ENCODE peak calls at places on chromosomes 1 and 21, in five cellular contexts. O, B, M, R and I are unnamed samples.
A peak's percentile ranks its signal among the peaks of the same experiment; 100 is the strongest.

GRCh38 chr21:38982096-38982495 is 176.4 kb downstream of the ETS2 start:
- DNase-seq in M (no peak), B (no peak), R (peak; percentile 43), O (no peak), I (no peak)

GRCh38 chr1:76547916-76548315 is 319.4 kb upstream of the ST6GALNAC5 start:
- DNase-seq in O (no peak), B (no peak), M (no peak), R (no peak), I (no peak)

GRCh38 chr1:101363891-101364318 is 127.1 kb downstream of the S1PR1 start:
- DNase-seq in B (no peak), M (no peak), O (no peak), R (no peak), I (no peak)

GRCh38 chr1:65955503-65955902 is 162.8 kb downstream of the PDE4B start:
- DNase-seq in M (no peak), R (no peak), B (no peak), O (no peak), I (no peak)

GRCh38 chr1:200510228-200510623 is 100.4 kb upstream of the ZNF281 start:
- DNase-seq in R (peak; percentile 49), O (peak; percentile 66), M (peak; percentile 78), B (peak; percentile 82), I (no peak)

GRCh38 chr1:47184771-47185677 is 4.8 kb downstream of the PDZK1IP1 start:
- DNase-seq in O (no peak), R (no peak), M (peak; percentile 20), B (no peak), I (no peak)

GRCh38 chr1:234927968-234928635 is 200.5 kb downstream of the TOMM20 start:
- DNase-seq in R (peak; percentile 73), B (peak; percentile 21), M (no peak), O (no peak), I (no peak)

GRCh38 chr1:47424336-47424982 is 8.4 kb downstream of the FOXE3 start:
- DNase-seq in M (no peak), R (peak; percentile 14), O (no peak), B (peak; percentile 41), I (no peak)

GRCh38 chr1:104648269-104648691 is 898.6 kb downstream of the AMY1C start:
- DNase-seq in M (no peak), R (no peak), O (no peak), B (peak; percentile 53), I (no peak)

GRCh38 chr1:228246216-228246900 is 38.5 kb downstream of the OBSCN start:
- DNase-seq in R (no peak), O (no peak), M (no peak), B (no peak), I (no peak)

GRCh38 chr1:94329986-94330385 is 88.2 kb upstream of the ABCD3 start:
- DNase-seq in M (no peak), R (no peak), O (no peak), B (no peak), I (no peak)

GRCh38 chr1:88983791-88984552 is 8.5 kb downstream of the KYAT3 start:
- DNase-seq in R (peak; percentile 35), B (peak; percentile 54), O (no peak), M (no peak), I (no peak)

GRCh38 chr1:186487163-186487562 is 26.2 kb upstream of the PDC start:
- DNase-seq in M (no peak), R (no peak), B (no peak), O (no peak), I (no peak)

GRCh38 chr1:244371294-244372141 is 80.2 kb downstream of the ADSS2 start:
- DNase-seq in B (no peak), O (no peak), M (no peak), R (no peak), I (no peak)

GRCh38 chr1:65470766-65471165 is 50.3 kb downstream of the LEPR start:
- DNase-seq in B (no peak), M (no peak), O (no peak), R (peak; percentile 37), I (no peak)

GRCh38 chr1:3294450-3294849 is 160.0 kb upstream of the ARHGEF16 start:
- DNase-seq in B (no peak), M (no peak), O (no peak), R (no peak), I (no peak)

GRCh38 chr1:104295516-104295915 is 545.8 kb downstream of the AMY1C start:
- DNase-seq in O (no peak), B (no peak), M (no peak), R (no peak), I (no peak)

GRCh38 chr1:198932351-198932991 is 293.6 kb downstream of the PTPRC start:
- DNase-seq in R (peak; percentile 35), M (no peak), O (no peak), B (peak; percentile 45), I (no peak)

GRCh38 chr1:58576727-58577675 is at the start of gene TACSTD2:
- DNase-seq in R (no peak), B (no peak), M (peak; percentile 66), O (peak; percentile 56), I (peak; percentile 16)

GRCh38 chr1:11873954-11874562 is 15.3 kb upstream of the NPPB start:
- DNase-seq in M (no peak), B (no peak), O (no peak), R (no peak), I (no peak)

GRCh38 chr1:100868364-100868995 is 26.2 kb downstream of the EXTL2 start:
- DNase-seq in M (no peak), R (peak; percentile 32), B (peak; percentile 44), O (no peak), I (no peak)

GRCh38 chr1:55876276-55877060 is 661.3 kb upstream of the USP24 start:
- DNase-seq in O (no peak), R (no peak), B (no peak), M (no peak), I (no peak)

GRCh38 chr1:168488153-168488552 is 55.6 kb downstream of the XCL2 start:
- DNase-seq in B (no peak), M (no peak), O (no peak), R (peak; percentile 66), I (no peak)

GRCh38 chr1:30045304-30046090 is 677.9 kb downstream of the MATN1 start:
- DNase-seq in O (no peak), B (no peak), M (peak; percentile 22), R (no peak), I (no peak)

GRCh38 chr1:93702102-93702827 is 20.6 kb upstream of the BCAR3 start:
- DNase-seq in B (no peak), O (no peak), M (no peak), R (no peak), I (no peak)

GRCh38 chr1:222420621-222421020 is 127.3 kb downstream of the HHIPL2 start:
- DNase-seq in R (no peak), B (no peak), M (no peak), O (no peak), I (no peak)

GRCh38 chr1:29590583-29591555 is 354.5 kb downstream of the PTPRU start:
- DNase-seq in M (no peak), B (no peak), R (peak; percentile 53), O (no peak), I (no peak)

GRCh38 chr1:76257823-76258222 is 183.3 kb downstream of the ST6GALNAC3 start:
- DNase-seq in M (no peak), O (no peak), B (no peak), R (no peak), I (no peak)

GRCh38 chr1:17282836-17283235 is 25.2 kb upstream of the PADI4 start:
- DNase-seq in O (no peak), M (no peak), R (no peak), B (no peak), I (no peak)

GRCh38 chr1:108080448-108080847 is 115.5 kb upstream of the VAV3 start:
- DNase-seq in B (no peak), M (no peak), R (no peak), O (no peak), I (no peak)

GRCh38 chr21:39630827-39631226 is 18.1 kb downstream of the B3GALT5 start:
- DNase-seq in B (no peak), M (no peak), R (peak; percentile 38), O (no peak), I (no peak)

DNA sequence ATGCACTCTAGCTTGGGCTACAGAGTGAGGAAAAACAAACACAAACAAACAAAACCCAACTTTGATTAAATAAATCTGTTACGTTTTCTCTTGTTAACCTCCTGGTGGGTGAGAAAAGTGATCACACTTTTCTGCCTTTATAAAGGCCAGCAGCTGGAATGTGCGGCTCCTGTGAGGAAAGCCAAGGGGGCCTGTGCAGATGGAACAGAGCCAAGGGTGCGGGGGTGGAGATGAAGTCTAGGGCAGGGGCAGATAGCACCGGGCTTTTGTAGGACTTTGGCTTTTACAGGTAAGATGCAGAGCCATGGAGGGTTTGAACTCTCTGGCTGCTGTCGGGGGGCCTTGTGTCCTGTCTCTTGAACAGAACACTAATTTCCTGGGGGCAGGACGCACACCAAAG is 40.7 kb upstream of the GPR37L1 start:
- DNase-seq in O (no peak), M (peak; percentile 56), R (no peak), B (no peak), I (no peak)
- TF ChIP-seq CTCF in O (no peak), M (no peak), R (no peak), B (no peak), I (no peak)

DNA sequence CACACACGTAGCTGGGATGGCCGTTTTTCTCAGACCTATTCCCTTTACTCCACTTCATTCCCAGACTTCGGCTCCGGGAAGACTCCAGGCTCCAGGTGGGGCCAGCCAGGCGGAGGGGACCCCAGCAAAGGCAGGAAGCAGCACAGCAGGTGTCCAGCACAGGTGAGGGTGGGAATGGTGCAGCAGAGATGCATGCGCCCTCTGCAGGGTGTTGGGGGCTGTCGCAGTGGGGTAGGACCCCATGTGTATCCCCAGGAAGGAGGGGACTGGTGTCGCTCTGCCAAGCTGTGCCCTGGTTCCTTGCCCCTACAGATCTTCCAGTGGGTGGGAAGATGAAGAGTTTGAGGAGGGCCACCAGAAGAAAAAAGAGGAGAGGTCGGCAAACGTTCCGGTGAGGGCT is 5.3 kb downstream of the TTC24 start:
- DNase-seq in R (no peak), B (peak; percentile 67), M (no peak), O (peak; percentile 36), I (no peak)
- TF ChIP-seq CTCF in R (no peak), B (peak; percentile 87), M (no peak), O (peak; percentile 69), I (no peak)

GRCh38 chr1:161139765-161140164 is 7.3 kb upstream of the DEDD start:
- DNase-seq in O (no peak), B (peak; percentile 52), M (no peak), R (no peak), I (no peak)
- TF ChIP-seq CTCF in O (peak; percentile 65), B (peak; percentile 85), M (peak; percentile 45), R (peak; percentile 50), I (no peak)

GRCh38 chr1:176118985-176119384 is 88.1 kb downstream of the COP1 start:
- DNase-seq in B (no peak), R (no peak), O (no peak), M (no peak), I (no peak)

GRCh38 chr1:176122282-176122681 is 84.8 kb downstream of the COP1 start:
- DNase-seq in M (no peak), R (no peak), B (no peak), O (no peak), I (no peak)

GRCh38 chr1:176119549-176119948 is 87.5 kb downstream of the COP1 start:
- DNase-seq in R (no peak), O (no peak), B (peak; percentile 49), M (no peak), I (no peak)
- TF ChIP-seq CTCF in R (no peak), O (peak; percentile 14), B (peak; percentile 85), M (no peak), I (no peak)

GRCh38 chr1:44361478-44361877 is 6.4 kb upstream of the ERI3 start:
- DNase-seq in O (no peak), M (no peak), B (no peak), R (no peak), I (no peak)
- TF ChIP-seq CTCF in O (peak; percentile 38), M (no peak), B (no peak), R (peak; percentile 4), I (no peak)

GRCh38 chr1:9182784-9183257 is 51.8 kb upstream of the H6PD start:
- DNase-seq in M (no peak), R (no peak), B (no peak), O (no peak), I (no peak)
- TF ChIP-seq CTCF in M (no peak), R (no peak), B (no peak), O (no peak), I (no peak)